ENCODE peak calls at places on chromosomes 4 and X, in four cellular contexts. M is mesendoderm, Q is T1000, L is stromal cell of bone marrow. E is an unnamed sample.

GRCh38 chrX:30577362-30577961 is at the start of gene TASL:
- DNase-seq in M (no peak), Q (no peak), L (no peak), E (no peak)

GRCh38 chr4:8402181-8402597 is 38.3 kb downstream of the ACOX3 start:
- DNase-seq in M (no peak), Q (no peak), L (no peak), E (no peak)

GRCh38 chr4:148059617-148060180 is 327.8 kb downstream of the ARHGAP10 start:
- DNase-seq in M (no peak), Q (no peak), L (no peak), E (no peak)

GRCh38 chr4:7040760-7041159 is 2.4 kb upstream of the TADA2B start:
- DNase-seq in M (no peak), Q (no peak), L (no peak), E (no peak)

GRCh38 chrX:129609395-129609794 is 45.4 kb downstream of the APLN start:
- DNase-seq in M (peak), Q (no peak), L (no peak), E (no peak)

GRCh38 chr4:155722816-155723499 is 35.9 kb upstream of the GUCY1B1 start:
- DNase-seq in M (peak), Q (peak), L (peak), E (peak)

GRCh38 chr4:8494983-8495548 is 54.5 kb downstream of the TRMT44 start:
- DNase-seq in M (no peak), Q (no peak), L (no peak), E (no peak)

GRCh38 chrX:78375894-78376293 is 48.5 kb upstream of the CYSLTR1 start:
- DNase-seq in M (no peak), Q (no peak), L (no peak), E (no peak)

GRCh38 chrX:45852884-45853283 is 652.2 kb upstream of the DIPK2B start:
- DNase-seq in M (peak), Q (no peak), L (no peak), E (no peak)

GRCh38 chrX:1592128-1592862 is 891 bp downstream of the AKAP17A start:
- DNase-seq in M (peak), Q (no peak), L (no peak), E (no peak)

GRCh38 chr4:38818441-38818976 is 13.9 kb upstream of the TLR1 start:
- DNase-seq in M (no peak), Q (no peak), L (no peak), E (no peak)